ENCODE peak calls at places on chromosomes 1 and 21, in nine cellular contexts. F is mesendoderm, C is esophagus squamous epithelium, N is H9, O is keratinocyte, I is neural progenitor cell, D is heart right ventricle, Z is trophoblast cell, S is heart left ventricle. U is an unnamed sample. For H3K4me1 and H3K27me3, the result is how much of the 10 kb centered on the place peaks cover.

GRCh38 chr21:18902641-18903040 is 499.1 kb upstream of the TMPRSS15 start:
- DNase-seq in F (no peak), C (no peak), N (no peak), O (no peak), I (no peak), D (no peak), Z (no peak), S (no peak), U (no peak)

GRCh38 chr1:26075421-26076144 is 8.2 kb upstream of the TRIM63 start:
- DNase-seq in F (no peak), C (no peak), N (no peak), O (no peak), I (no peak), D (no peak), Z (no peak), S (peak), U (no peak)

GRCh38 chr1:107682467-107682866 is 282.5 kb downstream of the VAV3 start:
- DNase-seq in F (no peak), C (no peak), N (no peak), O (no peak), I (no peak), D (no peak), Z (peak), S (no peak), U (no peak)

GRCh38 chr21:43339668-43340067 is 87.3 kb downstream of the SIK1 start:
- DNase-seq in F (no peak), C (no peak), N (no peak), O (no peak), I (no peak), D (peak), Z (peak), S (peak), U (no peak)

GRCh38 chr1:238329671-238330070 is 438.9 kb upstream of the ZP4 start:
- DNase-seq in F (no peak), C (no peak), N (no peak), O (no peak), I (no peak), D (no peak), Z (no peak), S (no peak), U (no peak)

GRCh38 chr1:182348916-182349747 is 42.5 kb downstream of the GLUL start:
- DNase-seq in F (peak), C (no peak), N (no peak), O (no peak), I (no peak), D (peak), Z (no peak), S (peak), U (no peak)

GRCh38 chr1:53396563-53397268 is 62.5 kb upstream of the DMRTB1 start:
- DNase-seq in F (no peak), C (no peak), N (no peak), O (no peak), I (peak), D (no peak), Z (no peak), S (no peak), U (no peak)

GRCh38 chr1:62110198-62110817 is 84.3 kb upstream of the L1TD1 start:
- DNase-seq in F (no peak), C (no peak), N (no peak), O (no peak), I (no peak), D (no peak), Z (no peak), S (no peak), U (no peak)

GRCh38 chr21:46429754-46430681 is 28.7 kb upstream of the DIP2A start:
- DNase-seq in F (no peak), C (no peak), N (no peak), O (no peak), I (no peak), D (no peak), Z (no peak), S (no peak), U (no peak)

GRCh38 chr1:248699099-248699498 is 3.5 kb downstream of the OR14I1 start:
- DNase-seq in F (no peak), C (no peak), N (no peak), O (no peak), I (no peak), D (no peak), Z (no peak), S (no peak), U (no peak)

GRCh38 chr1:7942701-7943029 is 2.0 kb upstream of the TNFRSF9 start:
- DNase-seq in F (no peak), C (no peak), N (no peak), O (no peak), I (no peak), D (no peak), Z (no peak), S (no peak), U (no peak)
- H3K4me1 ChIP-seq in F (under half), C (under half), N (under half), O (under half), I (under half), D (under half), Z (under half), S (under half), U (under half)

GRCh38 chr21:33112151-33112550 is 42.2 kb downstream of the OLIG1 start:
- DNase-seq in F (no peak), C (no peak), N (no peak), O (no peak), I (no peak), D (no peak), Z (no peak), S (no peak), U (no peak)
- H3K27me3 ChIP-seq in F (under half), C (under half), N (under half), O (half or more), I (half or more), D (half or more), Z (under half), S (under half), U (under half)

GRCh38 chr1:48678684-48679083 is 98.0 kb downstream of the BEND5 start:
- DNase-seq in F (no peak), C (no peak), N (no peak), O (no peak), I (no peak), D (no peak), Z (no peak), S (no peak), U (no peak)
- H3K4me1 ChIP-seq in F (under half), C (under half), N (under half), O (under half), I (under half), D (under half), Z (under half), S (under half), U (under half)

DNA sequence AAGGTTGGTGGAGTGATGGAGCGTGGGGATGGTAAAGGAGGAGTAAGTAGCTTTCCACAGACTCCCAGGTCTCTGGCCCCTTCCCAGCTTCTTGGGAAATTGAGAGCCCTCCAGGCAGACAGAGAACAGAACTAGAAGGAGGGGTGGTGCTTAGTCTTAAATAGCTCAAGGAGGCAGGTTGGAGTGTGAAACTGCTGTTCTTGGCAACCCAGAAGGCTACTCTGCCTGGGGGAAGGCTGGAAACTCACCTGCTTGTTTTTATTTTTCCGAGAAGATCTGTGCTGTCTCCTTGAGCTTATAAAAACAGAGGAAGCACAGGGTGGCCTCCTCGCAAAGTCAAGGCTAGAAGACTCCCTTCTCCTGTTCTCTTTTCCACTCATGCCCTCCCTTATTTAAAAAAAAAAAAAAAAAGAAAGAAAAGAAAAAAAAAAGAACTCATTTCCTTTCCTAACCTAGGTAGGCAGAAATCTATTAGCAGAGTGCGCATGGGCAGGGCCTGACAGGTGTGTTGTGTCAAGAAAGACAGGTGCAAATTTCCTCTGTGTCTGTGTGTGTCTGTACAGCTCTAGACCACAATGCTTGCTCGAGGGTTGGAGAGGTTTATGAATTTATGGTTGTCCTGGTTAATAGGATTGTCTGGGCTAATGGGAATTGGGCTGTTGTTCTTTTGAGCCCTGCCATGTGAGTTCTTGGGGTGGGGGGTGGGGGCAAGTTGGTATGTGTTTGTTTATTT is 2.1 kb downstream of the PROX1 start:
- DNase-seq in F (peak), C (no peak), N (no peak), O (no peak), I (no peak), D (no peak), Z (no peak), S (no peak), U (no peak)
- H3K27me3 ChIP-seq in F (under half), C (under half), N (under half), O (under half), I (half or more), D (under half), Z (under half), S (under half), U (under half)

DNA sequence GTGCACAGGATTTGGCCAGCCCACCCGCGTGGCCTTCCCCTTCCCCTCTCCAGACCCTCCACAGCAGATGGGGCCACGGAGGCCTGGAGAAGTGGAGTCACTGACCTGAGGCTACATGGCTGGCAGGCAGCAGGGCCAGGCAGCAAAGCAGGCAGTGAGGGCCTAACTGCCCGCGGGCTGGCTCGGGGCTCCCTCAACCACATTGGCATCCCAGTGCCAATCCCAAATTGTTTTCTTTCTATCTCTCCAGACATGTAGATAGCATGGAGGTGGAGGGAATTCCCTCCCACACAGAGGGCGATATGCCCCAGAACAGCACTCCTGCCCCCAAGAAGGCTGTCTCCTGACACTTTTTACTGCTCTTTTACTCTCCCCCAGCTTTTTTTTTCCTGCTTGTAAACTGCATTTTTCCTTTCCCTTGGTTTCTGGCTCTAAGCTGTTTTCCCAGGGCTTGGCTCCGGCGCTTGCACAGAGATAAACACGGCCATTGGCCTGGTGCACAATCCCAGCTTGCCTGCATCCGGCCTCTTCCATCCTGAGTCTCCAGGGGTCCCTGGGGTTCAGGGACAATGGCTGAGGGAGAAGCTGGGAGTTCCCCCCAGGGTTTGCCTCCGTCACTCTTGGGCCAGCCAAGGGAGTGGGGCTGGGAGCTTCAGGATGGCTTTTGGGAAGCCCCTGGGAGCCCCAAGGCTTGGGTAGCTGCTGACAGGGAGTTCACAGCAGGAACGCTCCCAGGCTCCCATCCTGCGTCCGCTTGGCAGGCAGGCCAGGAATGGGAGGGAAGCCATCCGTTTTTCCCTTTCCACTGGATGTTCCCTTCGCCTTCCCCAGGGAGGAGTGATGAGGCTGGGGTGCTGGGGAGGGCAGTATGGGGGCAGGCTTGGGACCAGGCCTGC is 7.0 kb downstream of the EPHX1 start:
- DNase-seq in F (no peak), C (no peak), N (no peak), O (no peak), I (no peak), D (peak), Z (no peak), S (peak), U (no peak)
- H3K4me1 ChIP-seq in F (under half), C (half or more), N (under half), O (under half), I (under half), D (under half), Z (under half), S (half or more), U (under half)

DNA sequence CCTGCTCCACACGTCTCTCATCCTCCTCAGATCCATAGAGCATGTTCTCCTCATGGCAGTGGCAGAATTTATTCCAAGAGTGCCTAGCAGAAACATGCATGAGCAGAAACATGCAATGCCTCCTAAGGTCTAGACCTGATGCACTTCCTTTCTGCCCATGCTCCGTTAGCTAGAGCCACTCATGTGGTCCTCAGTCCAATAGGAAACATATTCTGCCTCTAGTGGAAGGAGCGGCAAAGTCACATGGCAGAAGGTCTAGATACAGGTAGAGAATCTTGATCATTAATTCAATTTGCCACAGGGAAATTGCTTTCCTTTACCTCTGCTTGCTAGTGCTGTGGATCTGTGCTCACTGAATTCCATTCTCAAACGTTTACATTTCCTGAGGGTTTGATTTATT is 130.4 kb downstream of the KIF26B start:
- DNase-seq in F (peak), C (no peak), N (no peak), O (no peak), I (no peak), D (no peak), Z (peak), S (no peak), U (no peak)
- H3K27me3 ChIP-seq in F (under half), C (under half), N (under half), O (under half), I (under half), D (under half), Z (under half), S (under half), U (under half)